ENCODE peak calls at places on chromosome 21, in eight cellular contexts. C is CD4-positive, alpha-beta memory T cell; H is Peyer's patch; M is CD4-positive, CD25-positive, alpha-beta regulatory T cell; O is colonic mucosa; D is pancreas; Z is IMR-90; Y is iPS DF 6.9. W is an unnamed sample. For H3K9me3, the result is how much of the 10 kb centered on the place peaks cover.

GRCh38 chr21:43812139-43812821 is 22.9 kb downstream of the RRP1 start:
- DNase-seq in C (no peak), H (peak), M (no peak), O (no peak), D (peak), Z (no peak), Y (no peak), W (no peak)

GRCh38 chr21:46560568-46561447 is 44.1 kb downstream of the S100B start:
- DNase-seq in C (no peak), H (peak), M (peak), O (no peak), D (no peak), Z (no peak), Y (no peak), W (peak)

GRCh38 chr21:35923971-35924370 is 136.4 kb downstream of the SETD4 start:
- DNase-seq in C (no peak), H (no peak), M (no peak), O (no peak), D (no peak), Z (no peak), Y (no peak), W (no peak)

GRCh38 chr21:37045139-37045538 is 27.7 kb downstream of the PIGP start:
- DNase-seq in C (no peak), H (no peak), M (peak), O (no peak), D (no peak), Z (no peak), Y (no peak), W (peak)

GRCh38 chr21:45317401-45318145 is 29.9 kb upstream of the POFUT2 start:
- DNase-seq in C (no peak), H (peak), M (no peak), O (no peak), D (no peak), Z (peak), Y (no peak), W (no peak)

GRCh38 chr21:43208561-43209332 is 39.9 kb downstream of the CRYAA start:
- DNase-seq in C (no peak), H (no peak), M (no peak), O (peak), D (no peak), Z (no peak), Y (no peak), W (no peak)

GRCh38 chr21:34579411-34579810 is 35.5 kb downstream of the RCAN1 start:
- DNase-seq in C (no peak), H (no peak), M (no peak), O (no peak), D (no peak), Z (peak), Y (no peak), W (no peak)

GRCh38 chr21:35062016-35062415 is 12.9 kb upstream of the RUNX1 start:
- DNase-seq in C (no peak), H (no peak), M (no peak), O (no peak), D (no peak), Z (no peak), Y (no peak), W (no peak)

GRCh38 chr21:43881918-43882317 is 16.9 kb downstream of the AGPAT3 start:
- DNase-seq in C (no peak), H (peak), M (no peak), O (no peak), D (no peak), Z (no peak), Y (no peak), W (no peak)

GRCh38 chr21:37073417-37074194 is 552 bp downstream of the TTC3 start:
- DNase-seq in C (peak), H (peak), M (peak), O (peak), D (peak), Z (peak), Y (no peak), W (peak)

GRCh38 chr21:18677632-18678031 is 274.0 kb upstream of the TMPRSS15 start:
- DNase-seq in C (no peak), H (no peak), M (no peak), O (no peak), D (no peak), Z (no peak), Y (no peak), W (no peak)

GRCh38 chr21:33762798-33763572 is 120.7 kb downstream of the ITSN1 start:
- DNase-seq in C (no peak), H (no peak), M (no peak), O (no peak), D (no peak), Z (peak), Y (no peak), W (no peak)

GRCh38 chr21:41578708-41579107 is 70.8 kb upstream of the TMPRSS2 start:
- DNase-seq in C (no peak), H (no peak), M (no peak), O (no peak), D (no peak), Z (no peak), Y (no peak), W (no peak)

GRCh38 chr21:26512664-26513063 is 60.4 kb downstream of the CYYR1 start:
- DNase-seq in C (no peak), H (no peak), M (no peak), O (no peak), D (no peak), Z (no peak), Y (no peak), W (no peak)

GRCh38 chr21:36668713-36669112 is 30.2 kb upstream of the SIM2 start:
- DNase-seq in C (no peak), H (no peak), M (no peak), O (no peak), D (no peak), Z (no peak), Y (no peak), W (no peak)

GRCh38 chr21:32461503-32461902 is 49.0 kb downstream of the EVA1C start:
- DNase-seq in C (no peak), H (no peak), M (no peak), O (no peak), D (no peak), Z (no peak), Y (no peak), W (no peak)

GRCh38 chr21:32459972-32460371 is 47.5 kb downstream of the EVA1C start:
- DNase-seq in C (no peak), H (no peak), M (no peak), O (no peak), D (no peak), Z (peak), Y (no peak), W (no peak)

GRCh38 chr21:32467291-32467690 is 54.8 kb downstream of the EVA1C start:
- DNase-seq in C (no peak), H (no peak), M (no peak), O (no peak), D (no peak), Z (no peak), Y (no peak), W (no peak)

GRCh38 chr21:32463367-32463766 is 50.9 kb downstream of the EVA1C start:
- DNase-seq in C (no peak), H (no peak), M (no peak), O (no peak), D (no peak), Z (peak), Y (no peak), W (no peak)

DNA sequence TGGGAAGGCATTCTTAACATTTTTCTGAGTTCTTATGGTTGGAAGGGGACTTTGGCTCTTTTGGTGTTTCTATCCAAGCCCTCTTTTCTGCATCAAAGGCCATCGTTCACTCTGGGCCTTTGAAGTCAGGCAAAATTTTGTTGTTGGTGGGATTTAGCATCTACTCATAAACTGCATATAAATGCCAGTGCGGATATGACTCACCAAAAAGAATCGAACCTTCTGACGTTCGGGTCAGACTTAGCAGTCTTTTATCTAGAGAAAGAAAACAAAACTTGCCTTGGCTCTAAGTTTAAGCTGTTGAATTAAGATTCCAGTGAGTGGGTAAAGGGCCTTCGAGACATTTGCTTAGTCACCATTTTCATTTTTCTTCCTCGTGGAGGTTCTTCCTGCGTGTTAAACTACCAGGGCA is 51.4 kb downstream of the EVA1C start:
- DNase-seq in C (no peak), H (no peak), M (peak), O (no peak), D (no peak), Z (peak), Y (no peak), W (no peak)
- H3K27ac ChIP-seq in C (no peak), H (no peak), M (no peak), O (no peak), D (no peak), Z (peak), Y (no peak), W (no peak)

GRCh38 chr21:14073615-14074014 is 137.1 kb downstream of the LIPI start:
- DNase-seq in C (no peak), H (no peak), M (no peak), O (no peak), D (no peak), Z (no peak), Y (no peak), W (no peak)
- H3K9me3 ChIP-seq in C (under half), H (under half), M (under half), O (under half), D (under half), Z (under half), Y (under half), W (under half)

GRCh38 chr21:27643326-27643725 is 676.4 kb upstream of the ADAMTS5 start:
- DNase-seq in C (no peak), H (no peak), M (no peak), O (no peak), D (no peak), Z (no peak), Y (no peak), W (no peak)

GRCh38 chr21:27647921-27648320 is 681.0 kb upstream of the ADAMTS5 start:
- DNase-seq in C (no peak), H (no peak), M (no peak), O (no peak), D (no peak), Z (no peak), Y (no peak), W (no peak)

GRCh38 chr21:27646691-27647090 is 679.8 kb upstream of the ADAMTS5 start:
- DNase-seq in C (no peak), H (no peak), M (no peak), O (no peak), D (no peak), Z (no peak), Y (no peak), W (no peak)

GRCh38 chr21:27647401-27647800 is 680.5 kb upstream of the ADAMTS5 start:
- DNase-seq in C (no peak), H (no peak), M (no peak), O (no peak), D (no peak), Z (no peak), Y (no peak), W (no peak)

DNA sequence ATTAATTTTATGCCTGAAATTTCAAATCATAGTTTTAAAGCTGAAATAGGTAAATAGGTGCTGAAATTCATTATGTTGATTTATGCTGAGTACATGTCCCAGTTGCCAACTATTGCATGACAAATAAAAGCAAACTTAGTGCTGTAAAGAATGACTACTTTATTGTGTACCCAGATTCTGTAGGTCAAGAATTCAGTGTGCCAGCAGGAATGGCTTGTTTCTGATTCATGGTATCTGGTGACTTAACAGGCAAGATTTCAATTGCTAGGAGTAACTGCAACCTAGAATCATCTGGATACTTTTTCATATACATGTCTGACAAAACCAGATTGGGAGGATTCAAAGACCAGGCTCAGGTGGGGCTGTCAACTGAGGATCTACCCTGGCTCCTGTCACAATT is 678.4 kb upstream of the ADAMTS5 start:
- DNase-seq in C (no peak), H (no peak), M (no peak), O (no peak), D (no peak), Z (peak), Y (no peak), W (no peak)
- H3K27ac ChIP-seq in C (no peak), H (no peak), M (no peak), O (no peak), D (no peak), Z (no peak), Y (no peak), W (no peak)

GRCh38 chr21:29192999-29193563 is 62.6 kb downstream of the MAP3K7CL start:
- DNase-seq in C (no peak), H (no peak), M (no peak), O (no peak), D (no peak), Z (no peak), Y (no peak), W (no peak)

GRCh38 chr21:29190920-29191319 is 60.5 kb downstream of the MAP3K7CL start:
- DNase-seq in C (no peak), H (no peak), M (no peak), O (no peak), D (no peak), Z (peak), Y (no peak), W (no peak)

GRCh38 chr21:29186246-29186645 is 55.8 kb downstream of the MAP3K7CL start:
- DNase-seq in C (no peak), H (no peak), M (no peak), O (no peak), D (no peak), Z (no peak), Y (no peak), W (no peak)

GRCh38 chr21:29187939-29188338 is 57.5 kb downstream of the MAP3K7CL start:
- DNase-seq in C (no peak), H (no peak), M (no peak), O (no peak), D (no peak), Z (peak), Y (no peak), W (no peak)

GRCh38 chr21:29189358-29189757 is 58.9 kb downstream of the MAP3K7CL start:
- DNase-seq in C (no peak), H (no peak), M (no peak), O (no peak), D (no peak), Z (peak), Y (no peak), W (no peak)
- H3K9me3 ChIP-seq in C (under half), H (under half), M (under half), O (under half), D (under half), Z (under half), Y (under half), W (under half)

DNA sequence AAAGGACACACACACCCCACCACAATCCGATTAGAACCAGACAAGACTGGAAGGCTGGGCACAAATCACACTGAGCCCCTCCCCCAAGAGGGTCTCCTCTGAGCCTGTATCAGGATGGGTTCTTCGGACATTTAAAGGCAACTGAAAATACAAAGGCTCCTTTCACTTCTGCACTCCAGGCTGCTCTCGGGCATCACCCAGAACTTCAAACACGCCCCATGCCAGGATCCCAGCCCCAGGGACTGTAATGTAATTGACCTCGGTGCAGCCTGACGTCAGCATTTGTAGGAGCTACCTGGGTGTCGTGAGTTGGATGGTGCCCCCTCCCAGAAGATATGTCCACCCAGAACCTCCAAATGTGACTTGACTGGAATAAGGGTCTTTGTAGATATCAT is 95.3 kb downstream of the PSMG1 start:
- DNase-seq in C (no peak), H (no peak), M (no peak), O (no peak), D (no peak), Z (no peak), Y (no peak), W (no peak)
- H3K27ac ChIP-seq in C (no peak), H (no peak), M (no peak), O (peak), D (no peak), Z (no peak), Y (no peak), W (no peak)

W was measured in CD8-positive, alpha-beta T cell.